ENCODE peak calls at places on chromosomes 4 and X, in six cellular contexts. T, M, V, G, I and P are unnamed samples.

GRCh38 chrX:11430266-11430665 is 137.1 kb downstream of the AMELX start:
- DNase-seq in T (no peak), I (no peak), G (no peak), M (no peak), V (no peak), P (no peak)

GRCh38 chr4:82499705-82500104 is 62.1 kb downstream of the TMEM150C start:
- DNase-seq in I (no peak), G (no peak), V (peak; percentile 31), T (no peak), M (no peak), P (no peak)

GRCh38 chr4:141565379-141566089 is 70.8 kb upstream of the IL15 start:
- DNase-seq in G (no peak), M (no peak), T (no peak), I (no peak), V (no peak), P (no peak)

GRCh38 chr4:147094228-147094627 is 148.6 kb upstream of the TTC29 start:
- DNase-seq in I (no peak), T (no peak), V (peak; percentile 3), M (no peak), G (no peak), P (no peak)

GRCh38 chr4:144711685-144712456 is 65.9 kb downstream of the HHIP start:
- DNase-seq in T (no peak), G (no peak), M (no peak), V (no peak), I (no peak), P (no peak)

GRCh38 chrX:46917634-46918033 is 5.4 kb downstream of the JADE3 start:
- DNase-seq in V (no peak), G (no peak), I (no peak), M (no peak), T (no peak), P (no peak)

GRCh38 chr4:182405087-182405486 is 161.9 kb downstream of the TENM3 start:
- DNase-seq in M (no peak), G (no peak), V (no peak), T (no peak), I (no peak), P (no peak)

GRCh38 chr4:766559-767283 is 59.2 kb downstream of the CPLX1 start:
- DNase-seq in I (no peak), G (no peak), V (no peak), T (no peak), M (no peak), P (no peak)

GRCh38 chr4:3422808-3423297 is 18.9 kb upstream of the HGFAC start:
- DNase-seq in I (no peak), V (no peak), T (no peak), G (no peak), M (no peak), P (no peak)

GRCh38 chr4:10020106-10020505 is 1.2 kb downstream of the SLC2A9 start:
- DNase-seq in V (no peak), I (no peak), T (no peak), G (no peak), M (no peak), P (no peak)

GRCh38 chrX:18668059-18668458 is 3.8 kb downstream of the RS1 start:
- DNase-seq in G (no peak), I (no peak), M (no peak), V (no peak), T (no peak), P (no peak)

GRCh38 chr4:57039345-57039744 is 60.6 kb downstream of the POLR2B start:
- DNase-seq in V (no peak), M (no peak), I (no peak), T (no peak), G (no peak), P (no peak)

GRCh38 chr4:23135792-23136645 is 443.3 kb downstream of the GBA3 start:
- DNase-seq in V (peak; percentile 69), T (no peak), M (no peak), G (no peak), I (no peak), P (no peak)

GRCh38 chr4:51851937-51852290 is 9.0 kb downstream of the DCUN1D4 start:
- DNase-seq in T (no peak), V (no peak), I (no peak), M (no peak), G (no peak), P (no peak)

GRCh38 chr4:98828801-98829200 is 100.1 kb downstream of the EIF4E start:
- DNase-seq in G (peak; percentile 14), T (no peak), V (no peak), M (peak; percentile 15), I (peak; percentile 13), P (peak; percentile 5)

GRCh38 chr4:159777689-159778088 is 674.8 kb downstream of the RAPGEF2 start:
- DNase-seq in G (no peak), V (no peak), I (no peak), M (no peak), T (no peak), P (no peak)

GRCh38 chr4:140952709-140953108 is 180.6 kb downstream of the RNF150 start:
- DNase-seq in V (no peak), M (no peak), T (no peak), G (no peak), I (no peak), P (no peak)

GRCh38 chr4:113646456-113646809 is 115.1 kb downstream of the CAMK2D start:
- DNase-seq in I (peak; percentile 63), M (no peak), G (no peak), T (no peak), V (no peak), P (no peak)

GRCh38 chrX:11886745-11887144 is 128.7 kb downstream of the MSL3 start:
- DNase-seq in T (no peak), M (no peak), G (no peak), V (no peak), I (no peak), P (no peak)

GRCh38 chr4:168514249-168514852 is 17.5 kb downstream of the PALLD start:
- DNase-seq in G (no peak), M (no peak), T (no peak), I (no peak), V (peak; percentile 43), P (peak; percentile 26)

GRCh38 chrX:103200951-103201529 is 13.9 kb upstream of the BEX4 start:
- DNase-seq in G (no peak), V (no peak), T (no peak), I (no peak), M (no peak), P (no peak)

GRCh38 chr4:98430708-98431403 is 169.7 kb downstream of the RAP1GDS1 start:
- DNase-seq in M (no peak), G (no peak), I (no peak), V (no peak), T (no peak), P (no peak)

GRCh38 chr4:160969914-160970313 is 1193.9 kb downstream of the FSTL5 start:
- DNase-seq in M (no peak), T (no peak), V (no peak), G (no peak), I (no peak), P (no peak)

GRCh38 chrX:71930298-71930697 is 19.7 kb downstream of the NHSL2 start:
- DNase-seq in T (no peak), V (no peak), M (no peak), I (no peak), G (no peak), P (no peak)

GRCh38 chrX:154785711-154786110 is 19.6 kb downstream of the MPP1 start:
- DNase-seq in T (no peak), I (no peak), G (no peak), V (no peak), M (no peak), P (no peak)

GRCh38 chr4:1356181-1356998 is 9.4 kb downstream of the UVSSA start:
- DNase-seq in G (peak; percentile 45), T (peak; percentile 71), I (peak; percentile 52), M (no peak), V (peak; percentile 40), P (peak; percentile 18)

GRCh38 chrX:5876984-5877655 is 351.5 kb downstream of the NLGN4X start:
- DNase-seq in I (peak; percentile 9), G (no peak), V (peak; percentile 0), T (no peak), M (no peak), P (no peak)

GRCh38 chr4:8472689-8473197 is 32.2 kb downstream of the TRMT44 start:
- DNase-seq in I (no peak), T (no peak), V (no peak), G (no peak), M (no peak), P (no peak)

GRCh38 chr4:13092702-13093101 is 391.4 kb downstream of the RAB28 start:
- DNase-seq in M (no peak), I (no peak), V (no peak), G (no peak), T (no peak), P (no peak)

GRCh38 chr4:174036111-174036510 is 247.4 kb downstream of the FBXO8 start:
- DNase-seq in T (no peak), G (no peak), I (no peak), V (peak; percentile 49), M (no peak), P (no peak)

GRCh38 chr4:10108391-10108790 is 8.2 kb downstream of the WDR1 start:
- DNase-seq in T (no peak), G (no peak), V (no peak), M (no peak), I (no peak), P (no peak)

GRCh38 chrX:70402721-70403120 is 20.4 kb upstream of the GDPD2 start:
- DNase-seq in I (no peak), M (no peak), V (no peak), T (no peak), G (no peak), P (no peak)

GRCh38 chr4:78091534-78091933 is 34.4 kb downstream of the FRAS1 start:
- DNase-seq in V (no peak), I (no peak), G (no peak), M (no peak), T (no peak), P (no peak)

GRCh38 chr4:120963449-120963848 is 40.9 kb upstream of the PRDM5 start:
- DNase-seq in G (no peak), M (no peak), T (no peak), V (no peak), I (no peak), P (no peak)

GRCh38 chr4:128394778-128395177 is 107.2 kb upstream of the PGRMC2 start:
- DNase-seq in G (no peak), M (no peak), I (no peak), T (no peak), V (no peak), P (no peak)

GRCh38 chr4:125796138-125796537 is 481.4 kb downstream of the FAT4 start:
- DNase-seq in V (no peak), G (no peak), M (no peak), I (no peak), T (no peak), P (no peak)